ENCODE peak calls at places on chromosome 7, in seven cellular contexts. H is mucosa of descending colon, U is endodermal cell, X is kidney epithelial cell, G is SK-N-SH, V is cardiac muscle cell, P is K562. B is an unnamed sample.

GRCh38 chr7:119842786-119843185 is 430.2 kb upstream of the KCND2 start:
- DNase-seq in U (no peak), P (no peak), G (no peak), X (no peak), H (no peak), V (no peak), B (no peak)

GRCh38 chr7:99004216-99004615 is 125.9 kb downstream of the TRRAP start:
- DNase-seq in P (no peak), U (peak; percentile 26), H (no peak), V (no peak), X (no peak), G (no peak), B (no peak)

GRCh38 chr7:1665721-1666250 is 4.3 kb upstream of the ELFN1 start:
- DNase-seq in G (peak; percentile 87), H (peak; percentile 46), V (peak; percentile 78), P (peak; percentile 62), X (no peak), U (peak; percentile 73), B (no peak)

GRCh38 chr7:99362801-99363200 is 11.7 kb upstream of the ARPC1B start:
- DNase-seq in V (no peak), U (no peak), P (peak; percentile 23), X (no peak), G (no peak), H (no peak), B (no peak)

GRCh38 chr7:27169658-27170493 is 4.2 kb downstream of the HOXA10 start:
- DNase-seq in X (no peak), P (no peak), H (peak; percentile 55), G (no peak), V (no peak), U (peak; percentile 83), B (no peak)

GRCh38 chr7:50835156-50835555 is 52.5 kb upstream of the GRB10 start:
- DNase-seq in H (no peak), V (no peak), G (no peak), P (no peak), X (no peak), U (no peak), B (no peak)

GRCh38 chr7:30019960-30020359 is 6.5 kb downstream of the FKBP14 start:
- DNase-seq in U (no peak), P (no peak), G (no peak), X (no peak), V (no peak), H (no peak), B (no peak)

GRCh38 chr7:2512179-2512644 is 7.4 kb upstream of the LFNG start:
- DNase-seq in X (no peak), V (no peak), P (no peak), H (no peak), U (peak; percentile 58), G (no peak), B (no peak)

GRCh38 chr7:44976040-44976745 is 2.6 kb downstream of the MYO1G start:
- DNase-seq in X (no peak), H (no peak), G (no peak), V (no peak), P (no peak), U (no peak), B (no peak)
- H3K4me3 ChIP-seq in X (no peak overlapping the region), H (no peak overlapping the region), G (no peak overlapping the region), V (no peak overlapping the region), P (no peak overlapping the region), U (no peak overlapping the region), B (no peak overlapping the region)

DNA sequence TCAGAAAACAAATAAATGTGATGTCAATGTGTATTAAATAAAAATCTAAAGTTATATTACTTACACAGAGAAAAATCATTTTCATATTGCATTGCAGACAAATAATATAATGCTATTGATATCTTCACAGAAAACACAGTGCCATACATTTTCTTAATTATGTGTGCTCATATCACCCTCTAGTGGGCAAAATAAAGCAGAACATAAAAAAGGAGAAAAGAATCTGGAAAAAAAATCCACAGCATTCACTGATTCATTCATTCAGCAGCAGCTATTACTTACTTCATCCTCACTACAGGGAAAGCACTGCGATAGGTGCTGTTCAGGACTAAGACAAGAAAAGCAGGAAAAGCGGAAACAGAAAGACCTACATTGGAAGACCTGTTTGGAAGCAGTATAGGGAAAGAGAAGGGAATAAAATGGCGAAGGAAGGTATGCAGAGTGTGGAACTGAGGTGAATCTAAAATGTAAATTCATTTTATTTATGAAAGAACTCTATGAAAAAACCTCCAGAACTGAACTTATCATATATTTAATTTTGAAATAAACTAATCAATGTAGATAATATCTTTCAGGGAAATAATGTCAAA is 73.2 kb downstream of the POT1 start:
- DNase-seq in X (no peak), G (peak; percentile 37), H (no peak), U (no peak), V (peak; percentile 49), P (peak; percentile 39), B (peak; percentile 6)
- TF ChIP-seq CTCF in X (peak; percentile 49), G (peak; percentile 94), H (no peak), U (peak; percentile 84), V (peak; percentile 63), P (peak; percentile 42), B (peak; percentile 62)

DNA sequence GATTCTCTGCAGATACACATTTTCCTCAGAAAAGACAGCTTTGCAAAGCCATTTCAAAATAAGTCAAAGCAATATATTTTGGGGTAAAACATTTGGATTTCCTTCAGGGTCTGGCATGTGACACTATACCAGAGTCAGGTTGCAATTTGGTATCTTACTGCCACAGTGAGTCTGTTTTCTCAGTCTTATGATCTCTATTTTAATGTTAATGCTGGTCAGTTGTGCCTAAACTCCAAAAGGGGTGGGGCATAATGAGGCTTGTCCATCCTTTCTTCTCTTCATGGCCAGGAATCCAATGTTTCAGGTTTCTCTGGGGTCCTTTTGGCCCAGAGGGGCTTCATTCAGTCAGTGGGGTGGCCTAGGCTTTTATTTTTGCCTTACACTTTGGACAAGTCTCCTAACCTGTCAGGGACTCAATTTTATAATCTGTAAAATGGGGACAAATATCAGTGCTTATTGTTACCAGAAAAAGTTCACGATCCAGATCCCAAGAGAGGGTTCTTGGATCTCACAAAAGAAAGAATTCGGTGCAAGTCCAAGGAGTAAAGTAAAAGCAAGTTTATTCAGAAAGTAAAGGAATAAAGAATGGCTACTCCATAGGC is 341.5 kb downstream of the GALNT17 start:
- DNase-seq in P (no peak), G (no peak), U (no peak), X (no peak), V (no peak), H (no peak), B (no peak)
- H3K4me3 ChIP-seq in P (no peak overlapping the region), G (no peak overlapping the region), U (peak overlapping the region; percentile 69), X (no peak overlapping the region), V (no peak overlapping the region), H (no peak overlapping the region), B (no peak overlapping the region)

GRCh38 chr7:148255333-148255732 is 335.2 kb upstream of the C7orf33 start:
- DNase-seq in X (no peak), G (no peak), H (no peak), V (no peak), P (no peak), U (no peak), B (no peak)
- TF ChIP-seq CTCF in X (no peak), G (peak; percentile 65), H (no peak), V (peak; percentile 12), P (no peak), U (peak; percentile 41), B (no peak)

B was measured in epithelial cell of proximal tubule.